ENCODE peak calls at places on chromosomes 11 and 22, in six cellular contexts. M is spleen, D is psoas muscle, V is hepatocyte, J is mammary epithelial cell, B is tibial artery. K is an unnamed sample.
A peak's percentile ranks its signal among the peaks of the same experiment; 100 is the strongest.

GRCh38 chr11:131923309-131923708 is 552.9 kb downstream of the NTM start:
- DNase-seq in J (no peak), V (peak; percentile 15), B (no peak), M (no peak), D (no peak), K (no peak)

GRCh38 chr11:1834132-1834610 is 619 bp upstream of the SYT8 start:
- DNase-seq in D (no peak), B (no peak), V (peak; percentile 92), J (peak; percentile 97), M (peak; percentile 73), K (no peak)

GRCh38 chr11:17954395-17955252 is 58.2 kb downstream of the SERGEF start:
- DNase-seq in B (no peak), M (no peak), V (no peak), D (no peak), J (no peak), K (no peak)

GRCh38 chr11:62665075-62665629 is at the start of the genes C11orf98 and CSKMT:
- DNase-seq in M (peak; percentile 98), V (peak; percentile 96), D (peak; percentile 94), J (peak; percentile 91), B (peak; percentile 97), K (peak; percentile 93)

GRCh38 chr11:119474682-119475596 is 52.0 kb upstream of the THY1 start:
- DNase-seq in J (peak; percentile 42), B (peak; percentile 74), D (peak; percentile 62), V (peak; percentile 86), M (no peak), K (peak; percentile 80)

GRCh38 chr22:36761553-36762240 is 14.2 kb downstream of the IFT27 start:
- DNase-seq in V (no peak), B (peak; percentile 24), D (no peak), J (no peak), M (peak; percentile 18), K (no peak)

GRCh38 chr22:36405221-36405631 is 17.5 kb upstream of the MYH9 start:
- DNase-seq in V (no peak), D (no peak), B (no peak), M (no peak), J (no peak), K (no peak)

GRCh38 chr22:45966892-45967365 is 10.0 kb downstream of the WNT7B start:
- DNase-seq in D (no peak), B (no peak), J (no peak), V (no peak), M (no peak), K (no peak)

GRCh38 chr11:113587318-113587739 is 112.1 kb upstream of the DRD2 start:
- DNase-seq in J (peak; percentile 50), M (no peak), V (no peak), D (no peak), B (no peak), K (peak; percentile 19)

GRCh38 chr22:38181453-38182200 is at the start of gene PLA2G6:
- DNase-seq in V (peak; percentile 100), M (peak; percentile 99), J (peak; percentile 99), B (peak; percentile 100), D (peak; percentile 98), K (peak; percentile 99)

GRCh38 chr11:107157146-107157808 is 139.0 kb upstream of the GUCY1A2 start:
- DNase-seq in B (no peak), D (no peak), M (no peak), J (no peak), V (no peak), K (no peak)

GRCh38 chr11:70913715-70914231 is 338.6 kb downstream of the SHANK2 start:
- DNase-seq in D (no peak), M (peak; percentile 50), B (no peak), J (no peak), V (no peak), K (no peak)

GRCh38 chr11:38315151-38315550 is 1717.1 kb upstream of the RAG2 start:
- DNase-seq in M (no peak), D (no peak), J (peak; percentile 83), V (no peak), B (no peak), K (peak; percentile 5)

GRCh38 chr22:35705141-35705540 is 12.5 kb upstream of the APOL5 start:
- DNase-seq in V (no peak), J (peak; percentile 48), D (no peak), M (no peak), B (no peak), K (peak; percentile 88)

GRCh38 chr11:111308140-111308539 is 9.8 kb downstream of the POU2AF3 start:
- DNase-seq in B (no peak), J (no peak), M (no peak), V (peak; percentile 78), D (no peak), K (peak; percentile 24)

GRCh38 chr11:113198907-113199660 is 115.3 kb upstream of the TTC12 start:
- DNase-seq in M (no peak), D (no peak), J (no peak), B (no peak), V (no peak), K (no peak)

GRCh38 chr11:125626381-125626950 is 1.5 kb downstream of the CHEK1 start:
- DNase-seq in D (no peak), B (no peak), M (no peak), J (no peak), V (no peak), K (no peak)

GRCh38 chr11:15861256-15861655 is 495.1 kb downstream of the SOX6 start:
- DNase-seq in J (no peak), M (no peak), D (no peak), V (no peak), B (no peak), K (no peak)

GRCh38 chr11:57597971-57598830 is 716 bp downstream of the SERPING1 start:
- DNase-seq in J (no peak), B (peak; percentile 94), M (peak; percentile 79), D (peak; percentile 86), V (peak; percentile 83), K (peak; percentile 65)

GRCh38 chr11:128488471-128488870 is 98.9 kb downstream of the ETS1 start:
- DNase-seq in J (peak; percentile 70), D (no peak), V (no peak), M (no peak), B (no peak), K (peak; percentile 91)

GRCh38 chr11:13009921-13010736 is 1.0 kb downstream of the RASSF10 start:
- DNase-seq in V (peak; percentile 52), B (no peak), J (peak; percentile 68), M (no peak), D (peak; percentile 16), K (peak; percentile 20)

GRCh38 chr11:102933627-102934026 is 21.9 kb downstream of the MMP13 start:
- DNase-seq in J (no peak), V (no peak), M (no peak), B (no peak), D (no peak), K (no peak)

GRCh38 chr11:81497202-81497804 is 1236.4 kb downstream of the FAM181B start:
- DNase-seq in J (peak; percentile 19), D (no peak), M (no peak), B (no peak), V (peak; percentile 59), K (peak; percentile 14)

GRCh38 chr22:25437414-25438160 is 126.9 kb upstream of the GRK3 start:
- DNase-seq in V (no peak), D (no peak), B (no peak), J (no peak), M (no peak), K (no peak)

GRCh38 chr22:28034760-28035401 is 115.8 kb upstream of the PITPNB start:
- DNase-seq in M (peak; percentile 72), V (peak; percentile 54), B (peak; percentile 89), D (peak; percentile 89), J (no peak), K (peak; percentile 88)

GRCh38 chr11:106395716-106396349 is 318.4 kb downstream of the AASDHPPT start:
- DNase-seq in D (no peak), V (peak; percentile 20), J (peak; percentile 31), M (no peak), B (no peak), K (no peak)

GRCh38 chr11:124865902-124866851 is 945 bp downstream of the ROBO3 start:
- DNase-seq in M (peak; percentile 87), B (no peak), J (no peak), D (peak; percentile 44), V (peak; percentile 71), K (peak; percentile 38)

GRCh38 chr11:86245369-86246292 is 1.1 kb downstream of the EED start:
- DNase-seq in V (peak; percentile 19), M (peak; percentile 79), B (no peak), J (peak; percentile 19), D (no peak), K (peak; percentile 39)

DNA sequence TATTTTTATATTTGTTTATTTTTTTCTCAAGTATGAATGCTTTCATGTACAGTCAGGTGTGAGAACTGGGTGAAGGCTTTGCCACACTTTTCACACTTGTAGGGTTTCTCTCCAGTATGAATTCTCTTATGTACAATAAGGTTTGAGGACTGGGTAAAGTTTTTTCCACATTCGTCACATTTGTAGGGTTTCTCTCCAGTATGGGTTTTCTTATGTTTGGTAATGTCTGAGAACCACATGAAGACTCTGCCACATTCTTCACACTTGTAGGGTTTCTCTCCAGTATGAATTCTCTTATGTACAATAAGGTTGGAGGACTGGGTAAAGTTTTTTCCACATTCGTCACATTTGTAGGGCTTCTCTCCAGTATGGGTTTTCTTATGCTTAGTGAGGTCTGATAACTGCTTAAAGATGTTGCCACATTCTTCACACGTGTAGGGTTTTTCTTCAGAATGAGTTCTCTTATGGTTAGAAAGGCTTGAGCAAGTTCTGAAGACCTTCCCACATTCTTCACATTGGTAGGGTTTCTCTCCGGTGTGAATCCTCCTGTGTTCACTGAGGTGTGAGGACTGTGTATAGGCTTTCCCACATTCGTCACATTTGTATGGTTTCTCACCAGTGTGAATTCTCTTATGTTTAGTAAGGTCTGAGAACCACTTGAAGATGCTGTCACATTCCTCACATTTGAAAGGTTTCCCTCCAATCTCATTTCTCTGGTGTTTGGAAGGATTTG is 19.7 kb downstream of the ZNF195 start:
- DNase-seq in V (no peak), B (no peak), M (no peak), J (no peak), D (no peak), K (peak; percentile 9)
- H3K4me3 ChIP-seq in V (peak overlapping the region; percentile 10), B (no peak overlapping the region), M (no peak overlapping the region), J (no peak overlapping the region), D (no peak overlapping the region), K (no peak overlapping the region)

DNA sequence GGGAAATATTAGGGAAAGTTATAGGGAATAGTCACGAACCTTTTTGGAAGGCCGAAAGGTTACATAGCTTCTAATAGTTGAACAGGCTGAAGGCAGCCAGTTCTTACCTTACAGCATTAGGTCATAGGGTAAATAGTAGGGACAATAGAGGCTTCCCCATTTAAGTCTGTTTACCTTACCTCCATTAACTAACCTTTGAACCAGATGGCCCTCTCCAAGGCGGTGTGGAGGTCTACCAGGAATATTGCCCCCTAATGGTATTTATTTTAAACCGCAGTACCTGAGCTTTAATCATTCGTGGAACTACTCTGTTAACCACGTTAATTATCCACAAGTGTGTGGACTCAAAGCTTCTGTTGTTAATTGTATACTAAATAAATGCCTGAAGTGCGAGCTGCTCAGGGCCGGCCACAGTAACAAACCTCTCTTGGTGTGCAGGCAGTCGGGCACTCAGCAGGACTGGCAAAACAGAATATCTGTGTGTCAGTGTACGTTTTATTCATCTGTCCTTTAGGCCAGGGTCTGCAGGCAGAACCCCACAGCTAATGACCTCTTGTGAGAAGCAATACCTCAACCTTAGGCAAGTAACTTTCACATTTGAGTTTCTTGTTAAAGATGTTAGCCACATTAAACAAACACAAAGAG is 81.7 kb downstream of the PRCP start:
- DNase-seq in V (peak; percentile 10), M (no peak), D (no peak), J (no peak), B (no peak), K (no peak)
- TF ChIP-seq CTCF in V (no peak), M (no peak), D (no peak), J (no peak), B (no peak), K (no peak)

GRCh38 chr11:47257518-47258316 is at the start of gene NR1H3:
- DNase-seq in B (peak; percentile 89), J (peak; percentile 14), V (peak; percentile 80), D (peak; percentile 84), M (peak; percentile 85), K (peak; percentile 61)
- H3K4me3 ChIP-seq in B (peak within 1 kb of the TSS; percentile 43), J (no peak within 1 kb of the TSS), V (no peak within 1 kb of the TSS), D (peak within 1 kb of the TSS; percentile 55), M (peak within 1 kb of the TSS; percentile 46), K (peak within 1 kb of the TSS; percentile 21)

GRCh38 chr11:36153581-36153980 is 135.6 kb downstream of the COMMD9 start:
- DNase-seq in B (no peak), V (no peak), J (no peak), M (no peak), D (no peak), K (no peak)
- TF ChIP-seq CTCF in B (no peak), V (no peak), J (no peak), M (no peak), D (no peak), K (no peak)

K was measured in cardiac fibroblast.